ENCODE peak calls at places on chromosome 13, in ten cellular contexts. One of them, this sample, is unnamed.

GRCh38 chr13:102856603-102857002 is 10.8 kb downstream of the ERCC5 start:
- DNase-seq in A673: no peak
- DNase-seq in cardiac fibroblast: peak
- DNase-seq in neural progenitor cell: no peak
- DNase-seq in left ventricle myocardium inferior: peak
- DNase-seq in testis: no peak
- DNase-seq in psoas muscle: peak
- DNase-seq in HCT116: no peak
- DNase-seq in fibroblast of the aortic adventitia: peak
- DNase-seq in choroid plexus epithelial cell: no peak
- DNase-seq in this sample: no peak

GRCh38 chr13:41897126-41897525 is 63.8 kb downstream of the VWA8 start:
- DNase-seq in A673: no peak
- DNase-seq in cardiac fibroblast: peak
- DNase-seq in neural progenitor cell: no peak
- DNase-seq in left ventricle myocardium inferior: no peak
- DNase-seq in testis: no peak
- DNase-seq in psoas muscle: no peak
- DNase-seq in HCT116: no peak
- DNase-seq in fibroblast of the aortic adventitia: no peak
- DNase-seq in choroid plexus epithelial cell: peak
- DNase-seq in this sample: no peak

GRCh38 chr13:37175996-37176395 is 70.5 kb upstream of the CSNK1A1L start:
- DNase-seq in A673: peak
- DNase-seq in cardiac fibroblast: peak
- DNase-seq in neural progenitor cell: no peak
- DNase-seq in left ventricle myocardium inferior: no peak
- DNase-seq in testis: no peak
- DNase-seq in psoas muscle: no peak
- DNase-seq in HCT116: no peak
- DNase-seq in fibroblast of the aortic adventitia: peak
- DNase-seq in choroid plexus epithelial cell: peak
- DNase-seq in this sample: no peak

GRCh38 chr13:42000836-42001235 is 39.9 kb upstream of the VWA8 start:
- DNase-seq in A673: no peak
- DNase-seq in cardiac fibroblast: no peak
- DNase-seq in neural progenitor cell: peak
- DNase-seq in left ventricle myocardium inferior: no peak
- DNase-seq in testis: no peak
- DNase-seq in psoas muscle: no peak
- DNase-seq in HCT116: no peak
- DNase-seq in fibroblast of the aortic adventitia: peak
- DNase-seq in choroid plexus epithelial cell: no peak
- DNase-seq in this sample: no peak

GRCh38 chr13:73717632-73718031 is 416.6 kb downstream of the KLF12 start:
- DNase-seq in A673: no peak
- DNase-seq in cardiac fibroblast: peak
- DNase-seq in neural progenitor cell: no peak
- DNase-seq in left ventricle myocardium inferior: no peak
- DNase-seq in testis: no peak
- DNase-seq in psoas muscle: no peak
- DNase-seq in HCT116: no peak
- DNase-seq in fibroblast of the aortic adventitia: peak
- DNase-seq in choroid plexus epithelial cell: peak
- DNase-seq in this sample: no peak

GRCh38 chr13:53045110-53045509 is 16.5 kb downstream of the OLFM4 start:
- DNase-seq in A673: no peak
- DNase-seq in cardiac fibroblast: no peak
- DNase-seq in neural progenitor cell: no peak
- DNase-seq in left ventricle myocardium inferior: no peak
- DNase-seq in testis: no peak
- DNase-seq in psoas muscle: no peak
- DNase-seq in HCT116: no peak
- DNase-seq in fibroblast of the aortic adventitia: no peak
- DNase-seq in choroid plexus epithelial cell: peak
- DNase-seq in this sample: no peak

GRCh38 chr13:48504606-48505369 is 28.1 kb downstream of the RCBTB2 start:
- DNase-seq in A673: no peak
- DNase-seq in cardiac fibroblast: no peak
- DNase-seq in neural progenitor cell: no peak
- DNase-seq in left ventricle myocardium inferior: no peak
- DNase-seq in testis: peak
- DNase-seq in psoas muscle: no peak
- DNase-seq in HCT116: no peak
- DNase-seq in fibroblast of the aortic adventitia: no peak
- DNase-seq in choroid plexus epithelial cell: no peak
- DNase-seq in this sample: no peak

GRCh38 chr13:28623782-28624706 is 34.9 kb upstream of the POMP start:
- DNase-seq in A673: peak
- DNase-seq in cardiac fibroblast: peak
- DNase-seq in neural progenitor cell: no peak
- DNase-seq in left ventricle myocardium inferior: no peak
- DNase-seq in testis: no peak
- DNase-seq in psoas muscle: no peak
- DNase-seq in HCT116: no peak
- DNase-seq in fibroblast of the aortic adventitia: no peak
- DNase-seq in choroid plexus epithelial cell: no peak
- DNase-seq in this sample: no peak

GRCh38 chr13:110617326-110618072 is 2.2 kb downstream of the NAXD start:
- DNase-seq in A673: no peak
- DNase-seq in cardiac fibroblast: peak
- DNase-seq in neural progenitor cell: no peak
- DNase-seq in left ventricle myocardium inferior: no peak
- DNase-seq in testis: peak
- DNase-seq in psoas muscle: no peak
- DNase-seq in HCT116: no peak
- DNase-seq in fibroblast of the aortic adventitia: peak
- DNase-seq in choroid plexus epithelial cell: peak
- DNase-seq in this sample: no peak

GRCh38 chr13:51278426-51279130 is 56.4 kb downstream of the FAM124A start:
- DNase-seq in A673: no peak
- DNase-seq in cardiac fibroblast: no peak
- DNase-seq in neural progenitor cell: no peak
- DNase-seq in left ventricle myocardium inferior: no peak
- DNase-seq in testis: no peak
- DNase-seq in psoas muscle: no peak
- DNase-seq in HCT116: no peak
- DNase-seq in fibroblast of the aortic adventitia: no peak
- DNase-seq in choroid plexus epithelial cell: no peak
- DNase-seq in this sample: no peak

GRCh38 chr13:108728370-108728769 is 99.0 kb downstream of the MYO16 start:
- DNase-seq in A673: no peak
- DNase-seq in cardiac fibroblast: no peak
- DNase-seq in neural progenitor cell: peak
- DNase-seq in left ventricle myocardium inferior: no peak
- DNase-seq in testis: no peak
- DNase-seq in psoas muscle: no peak
- DNase-seq in HCT116: peak
- DNase-seq in fibroblast of the aortic adventitia: no peak
- DNase-seq in choroid plexus epithelial cell: no peak
- DNase-seq in this sample: peak

DNA sequence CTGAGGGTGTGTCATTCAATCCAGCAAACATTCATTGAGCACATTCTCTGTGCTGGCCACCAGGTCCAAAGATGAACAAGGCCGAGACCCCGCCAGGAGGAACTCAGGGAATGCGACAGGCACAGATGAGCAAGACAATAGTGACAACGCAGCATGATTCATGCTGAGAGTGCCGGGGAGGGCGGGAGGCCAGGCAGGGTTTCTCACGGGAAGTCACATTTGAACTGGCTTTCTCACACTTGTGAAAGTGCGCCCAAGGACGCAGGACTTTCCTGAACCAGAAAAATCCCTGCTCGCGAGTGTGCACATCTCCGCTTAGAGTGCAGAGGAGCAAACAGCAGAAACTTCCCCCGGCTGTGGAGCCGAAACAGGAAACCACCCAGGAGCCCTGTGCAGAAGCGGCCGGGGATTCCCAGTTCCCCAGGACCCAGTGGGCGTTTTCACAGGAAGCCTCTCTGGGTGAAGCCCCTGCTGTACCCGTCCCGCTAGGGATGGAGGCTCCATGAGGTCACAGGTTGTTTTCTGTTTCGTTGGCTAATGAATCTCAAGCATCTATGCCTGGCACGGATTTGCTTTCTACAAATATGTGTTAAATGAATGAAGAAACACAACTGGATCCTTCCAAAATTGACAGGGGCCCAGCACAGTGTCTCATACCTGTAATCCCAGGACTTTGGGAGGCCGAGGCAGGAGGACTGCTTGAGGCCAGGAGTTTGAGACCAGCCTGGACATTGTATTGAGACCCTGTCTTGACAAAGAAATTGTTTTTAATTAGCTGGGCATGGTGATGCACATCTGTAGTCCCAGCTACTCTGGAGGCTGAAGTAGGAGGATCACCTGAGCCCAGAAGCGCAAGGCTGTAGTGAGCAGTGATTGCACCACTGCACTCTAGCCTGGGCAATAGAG is 68.4 kb upstream of the TM9SF2 start:
- DNase-seq in A673: peak
- DNase-seq in cardiac fibroblast: peak
- DNase-seq in neural progenitor cell: peak
- DNase-seq in left ventricle myocardium inferior: peak
- DNase-seq in testis: peak
- DNase-seq in psoas muscle: peak
- DNase-seq in HCT116: peak
- DNase-seq in fibroblast of the aortic adventitia: peak
- DNase-seq in choroid plexus epithelial cell: peak
- DNase-seq in this sample: peak
- H3K4me3 ChIP-seq in A673: no peak
- H3K4me3 ChIP-seq in cardiac fibroblast: peak
- H3K4me3 ChIP-seq in neural progenitor cell: peak
- H3K4me3 ChIP-seq in left ventricle myocardium inferior: peak
- H3K4me3 ChIP-seq in testis: no peak
- H3K4me3 ChIP-seq in psoas muscle: peak
- H3K4me3 ChIP-seq in HCT116: peak
- H3K4me3 ChIP-seq in fibroblast of the aortic adventitia: peak
- H3K4me3 ChIP-seq in choroid plexus epithelial cell: peak
- H3K4me3 ChIP-seq in this sample: no peak

GRCh38 chr13:46852168-46852567 is 44.7 kb downstream of the HTR2A start:
- DNase-seq in A673: no peak
- DNase-seq in cardiac fibroblast: no peak
- DNase-seq in neural progenitor cell: no peak
- DNase-seq in left ventricle myocardium inferior: no peak
- DNase-seq in testis: no peak
- DNase-seq in psoas muscle: no peak
- DNase-seq in HCT116: no peak
- DNase-seq in fibroblast of the aortic adventitia: no peak
- DNase-seq in choroid plexus epithelial cell: no peak
- DNase-seq in this sample: no peak

GRCh38 chr13:46845146-46845545 is 48.2 kb upstream of the ESD start:
- DNase-seq in A673: no peak
- DNase-seq in cardiac fibroblast: no peak
- DNase-seq in neural progenitor cell: no peak
- DNase-seq in left ventricle myocardium inferior: no peak
- DNase-seq in testis: no peak
- DNase-seq in psoas muscle: no peak
- DNase-seq in HCT116: no peak
- DNase-seq in fibroblast of the aortic adventitia: no peak
- DNase-seq in choroid plexus epithelial cell: no peak
- DNase-seq in this sample: no peak

GRCh38 chr13:46850214-46850613 is 46.6 kb downstream of the HTR2A start:
- DNase-seq in A673: no peak
- DNase-seq in cardiac fibroblast: peak
- DNase-seq in neural progenitor cell: no peak
- DNase-seq in left ventricle myocardium inferior: no peak
- DNase-seq in testis: no peak
- DNase-seq in psoas muscle: no peak
- DNase-seq in HCT116: no peak
- DNase-seq in fibroblast of the aortic adventitia: peak
- DNase-seq in choroid plexus epithelial cell: peak
- DNase-seq in this sample: no peak

GRCh38 chr13:46844431-46844830 is 47.5 kb upstream of the ESD start:
- DNase-seq in A673: no peak
- DNase-seq in cardiac fibroblast: no peak
- DNase-seq in neural progenitor cell: no peak
- DNase-seq in left ventricle myocardium inferior: no peak
- DNase-seq in testis: no peak
- DNase-seq in psoas muscle: no peak
- DNase-seq in HCT116: no peak
- DNase-seq in fibroblast of the aortic adventitia: no peak
- DNase-seq in choroid plexus epithelial cell: peak
- DNase-seq in this sample: no peak

GRCh38 chr13:46846736-46847135 is 49.8 kb upstream of the ESD start:
- DNase-seq in A673: no peak
- DNase-seq in cardiac fibroblast: no peak
- DNase-seq in neural progenitor cell: no peak
- DNase-seq in left ventricle myocardium inferior: no peak
- DNase-seq in testis: no peak
- DNase-seq in psoas muscle: no peak
- DNase-seq in HCT116: no peak
- DNase-seq in fibroblast of the aortic adventitia: no peak
- DNase-seq in choroid plexus epithelial cell: no peak
- DNase-seq in this sample: no peak
- TF ChIP-seq CTCF in A673: no peak
- TF ChIP-seq CTCF in cardiac fibroblast: no peak
- TF ChIP-seq CTCF in neural progenitor cell: no peak
- TF ChIP-seq CTCF in left ventricle myocardium inferior: no peak
- TF ChIP-seq CTCF in testis: no peak
- TF ChIP-seq CTCF in psoas muscle: no peak
- TF ChIP-seq CTCF in HCT116: no peak
- TF ChIP-seq CTCF in fibroblast of the aortic adventitia: no peak
- TF ChIP-seq CTCF in choroid plexus epithelial cell: no peak
- TF ChIP-seq CTCF in this sample: no peak

GRCh38 chr13:62126400-62126799 is 710.8 kb upstream of the PCDH20 start:
- DNase-seq in A673: no peak
- DNase-seq in cardiac fibroblast: no peak
- DNase-seq in neural progenitor cell: no peak
- DNase-seq in left ventricle myocardium inferior: no peak
- DNase-seq in testis: no peak
- DNase-seq in psoas muscle: no peak
- DNase-seq in HCT116: no peak
- DNase-seq in fibroblast of the aortic adventitia: no peak
- DNase-seq in choroid plexus epithelial cell: no peak
- DNase-seq in this sample: no peak
- H3K4me3 ChIP-seq in A673: no peak
- H3K4me3 ChIP-seq in cardiac fibroblast: no peak
- H3K4me3 ChIP-seq in neural progenitor cell: no peak
- H3K4me3 ChIP-seq in left ventricle myocardium inferior: no peak
- H3K4me3 ChIP-seq in testis: no peak
- H3K4me3 ChIP-seq in psoas muscle: no peak
- H3K4me3 ChIP-seq in HCT116: no peak
- H3K4me3 ChIP-seq in fibroblast of the aortic adventitia: no peak
- H3K4me3 ChIP-seq in choroid plexus epithelial cell: no peak
- H3K4me3 ChIP-seq in this sample: no peak

DNA sequence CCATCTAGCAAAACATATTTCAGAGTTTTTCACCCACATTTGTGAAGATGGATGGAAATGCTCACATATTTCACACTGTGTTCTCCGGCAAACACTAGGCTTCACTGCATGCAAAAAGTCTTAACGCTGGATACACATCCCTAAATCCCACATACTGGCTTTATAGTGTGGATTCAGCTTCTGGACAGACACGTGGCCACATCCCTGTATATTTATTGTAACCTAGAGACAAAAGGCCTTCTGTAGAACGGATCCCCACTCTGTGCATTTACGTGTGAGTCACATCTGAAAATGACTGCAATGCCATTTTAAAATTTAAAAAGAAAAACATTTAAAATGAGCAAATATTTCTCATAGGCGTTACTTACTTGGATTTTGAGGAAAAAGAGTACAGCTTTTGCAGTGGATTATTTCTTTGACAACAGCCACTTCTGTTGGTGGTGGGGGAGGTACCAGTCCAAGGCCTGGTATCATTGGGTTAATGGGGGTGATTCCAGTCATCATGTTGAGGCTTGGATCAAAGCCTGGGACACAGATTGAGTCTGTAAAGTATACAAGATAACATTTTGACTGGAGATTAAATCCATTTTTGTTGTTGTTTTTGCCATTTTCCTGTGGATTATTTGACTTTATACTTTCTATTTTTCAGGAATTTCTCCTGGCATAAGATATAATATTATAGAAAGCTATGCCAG is 337.7 kb downstream of the DNAJC15 start:
- DNase-seq in A673: no peak
- DNase-seq in cardiac fibroblast: peak
- DNase-seq in neural progenitor cell: no peak
- DNase-seq in left ventricle myocardium inferior: no peak
- DNase-seq in testis: no peak
- DNase-seq in psoas muscle: no peak
- DNase-seq in HCT116: no peak
- DNase-seq in fibroblast of the aortic adventitia: no peak
- DNase-seq in choroid plexus epithelial cell: peak
- DNase-seq in this sample: no peak
- TF ChIP-seq CTCF in A673: no peak
- TF ChIP-seq CTCF in cardiac fibroblast: no peak
- TF ChIP-seq CTCF in neural progenitor cell: no peak
- TF ChIP-seq CTCF in left ventricle myocardium inferior: no peak
- TF ChIP-seq CTCF in testis: no peak
- TF ChIP-seq CTCF in psoas muscle: no peak
- TF ChIP-seq CTCF in HCT116: no peak
- TF ChIP-seq CTCF in fibroblast of the aortic adventitia: no peak
- TF ChIP-seq CTCF in choroid plexus epithelial cell: no peak
- TF ChIP-seq CTCF in this sample: no peak

This sample was measured in WERI-Rb-1.